ENCODE peak calls at places on chromosomes 12 and 14, in eight cellular contexts. One of them, this sample, is unnamed.

GRCh38 chr14:77903233-77903632 is 103.3 kb downstream of the ADCK1 start:
- DNase-seq in fibroblast of lung: peak; percentile 45
- DNase-seq in OCI-LY7: no peak
- DNase-seq in hepatocyte: no peak
- DNase-seq in natural killer cell: no peak
- DNase-seq in thyroid gland: no peak
- DNase-seq in CD4-positive, alpha-beta T cell: no peak
- DNase-seq in endothelial cell: no peak
- DNase-seq in this sample: no peak

GRCh38 chr12:53759261-53759660 is 7.5 kb upstream of the CISTR start:
- DNase-seq in fibroblast of lung: no peak
- DNase-seq in OCI-LY7: no peak
- DNase-seq in natural killer cell: no peak
- DNase-seq in hepatocyte: no peak
- DNase-seq in thyroid gland: no peak
- DNase-seq in CD4-positive, alpha-beta T cell: no peak
- DNase-seq in endothelial cell: no peak
- DNase-seq in this sample: no peak

GRCh38 chr14:105168979-105169507 is 467 bp upstream of the JAG2 start:
- DNase-seq in hepatocyte: peak; percentile 40
- DNase-seq in thyroid gland: no peak
- DNase-seq in endothelial cell: peak; percentile 88
- DNase-seq in OCI-LY7: peak; percentile 55
- DNase-seq in natural killer cell: peak; percentile 40
- DNase-seq in CD4-positive, alpha-beta T cell: peak; percentile 34
- DNase-seq in fibroblast of lung: no peak
- DNase-seq in this sample: no peak

GRCh38 chr12:129483494-129483893 is 420.3 kb downstream of the TMEM132D start:
- DNase-seq in CD4-positive, alpha-beta T cell: no peak
- DNase-seq in fibroblast of lung: no peak
- DNase-seq in endothelial cell: no peak
- DNase-seq in thyroid gland: no peak
- DNase-seq in OCI-LY7: no peak
- DNase-seq in hepatocyte: no peak
- DNase-seq in natural killer cell: no peak
- DNase-seq in this sample: no peak

GRCh38 chr14:104937694-104938365 is 13.2 kb downstream of the PLD4 start:
- DNase-seq in fibroblast of lung: no peak
- DNase-seq in OCI-LY7: no peak
- DNase-seq in CD4-positive, alpha-beta T cell: no peak
- DNase-seq in thyroid gland: no peak
- DNase-seq in hepatocyte: no peak
- DNase-seq in endothelial cell: no peak
- DNase-seq in natural killer cell: no peak
- DNase-seq in this sample: no peak

GRCh38 chr12:3453947-3454675 is 36.9 kb upstream of the PRMT8 start:
- DNase-seq in fibroblast of lung: peak; percentile 84
- DNase-seq in natural killer cell: no peak
- DNase-seq in thyroid gland: no peak
- DNase-seq in OCI-LY7: no peak
- DNase-seq in CD4-positive, alpha-beta T cell: no peak
- DNase-seq in hepatocyte: no peak
- DNase-seq in endothelial cell: no peak
- DNase-seq in this sample: peak; percentile 69

GRCh38 chr12:50246873-50247612 is 36.3 kb downstream of the LIMA1 start:
- DNase-seq in CD4-positive, alpha-beta T cell: no peak
- DNase-seq in hepatocyte: peak; percentile 65
- DNase-seq in thyroid gland: peak; percentile 60
- DNase-seq in natural killer cell: no peak
- DNase-seq in fibroblast of lung: peak; percentile 99
- DNase-seq in OCI-LY7: no peak
- DNase-seq in endothelial cell: no peak
- DNase-seq in this sample: peak; percentile 91

GRCh38 chr14:81164167-81164774 is 56.5 kb downstream of the GTF2A1 start:
- DNase-seq in thyroid gland: peak; percentile 90
- DNase-seq in endothelial cell: peak; percentile 69
- DNase-seq in CD4-positive, alpha-beta T cell: peak; percentile 3
- DNase-seq in OCI-LY7: peak; percentile 75
- DNase-seq in natural killer cell: no peak
- DNase-seq in fibroblast of lung: peak; percentile 75
- DNase-seq in hepatocyte: peak; percentile 73
- DNase-seq in this sample: peak; percentile 86

GRCh38 chr12:67042697-67043131 is 226.4 kb upstream of the CAND1 start:
- DNase-seq in thyroid gland: peak; percentile 11
- DNase-seq in endothelial cell: no peak
- DNase-seq in hepatocyte: peak; percentile 70
- DNase-seq in fibroblast of lung: peak; percentile 74
- DNase-seq in natural killer cell: no peak
- DNase-seq in CD4-positive, alpha-beta T cell: no peak
- DNase-seq in OCI-LY7: no peak
- DNase-seq in this sample: peak; percentile 22

GRCh38 chr12:85130631-85131030 is 94.5 kb downstream of the LRRIQ1 start:
- DNase-seq in hepatocyte: peak; percentile 6
- DNase-seq in endothelial cell: no peak
- DNase-seq in OCI-LY7: no peak
- DNase-seq in fibroblast of lung: peak; percentile 13
- DNase-seq in natural killer cell: no peak
- DNase-seq in thyroid gland: no peak
- DNase-seq in CD4-positive, alpha-beta T cell: no peak
- DNase-seq in this sample: peak; percentile 23

GRCh38 chr14:72503696-72504368 is 390.1 kb downstream of the DPF3 start:
- DNase-seq in fibroblast of lung: peak; percentile 65
- DNase-seq in natural killer cell: no peak
- DNase-seq in endothelial cell: no peak
- DNase-seq in OCI-LY7: no peak
- DNase-seq in hepatocyte: no peak
- DNase-seq in CD4-positive, alpha-beta T cell: no peak
- DNase-seq in thyroid gland: no peak
- DNase-seq in this sample: no peak

GRCh38 chr12:6604254-6605029 is 2.7 kb downstream of the CHD4 start:
- DNase-seq in thyroid gland: no peak
- DNase-seq in OCI-LY7: no peak
- DNase-seq in endothelial cell: no peak
- DNase-seq in fibroblast of lung: no peak
- DNase-seq in natural killer cell: no peak
- DNase-seq in hepatocyte: no peak
- DNase-seq in CD4-positive, alpha-beta T cell: no peak
- DNase-seq in this sample: no peak

GRCh38 chr12:6607751-6608591 is 792 bp upstream of the CHD4 start:
- DNase-seq in CD4-positive, alpha-beta T cell: peak; percentile 51
- DNase-seq in endothelial cell: no peak
- DNase-seq in fibroblast of lung: peak; percentile 48
- DNase-seq in OCI-LY7: peak; percentile 64
- DNase-seq in hepatocyte: peak; percentile 82
- DNase-seq in natural killer cell: peak; percentile 49
- DNase-seq in thyroid gland: peak; percentile 74
- DNase-seq in this sample: peak; percentile 49

GRCh38 chr12:6603095-6603567 is 4.0 kb downstream of the CHD4 start:
- DNase-seq in thyroid gland: peak; percentile 20
- DNase-seq in CD4-positive, alpha-beta T cell: peak; percentile 38
- DNase-seq in endothelial cell: no peak
- DNase-seq in hepatocyte: no peak
- DNase-seq in fibroblast of lung: peak; percentile 59
- DNase-seq in OCI-LY7: peak; percentile 37
- DNase-seq in natural killer cell: no peak
- DNase-seq in this sample: peak; percentile 55

GRCh38 chr12:6606331-6607131 is 648 bp downstream of the CHD4 start:
- DNase-seq in fibroblast of lung: peak; percentile 23
- DNase-seq in CD4-positive, alpha-beta T cell: peak; percentile 64
- DNase-seq in hepatocyte: peak; percentile 78
- DNase-seq in natural killer cell: peak; percentile 63
- DNase-seq in OCI-LY7: peak; percentile 78
- DNase-seq in endothelial cell: peak; percentile 72
- DNase-seq in thyroid gland: peak; percentile 82
- DNase-seq in this sample: peak; percentile 28

GRCh38 chr12:6605425-6606330 is 1.5 kb downstream of the CHD4 start:
- DNase-seq in OCI-LY7: peak; percentile 52
- DNase-seq in endothelial cell: peak; percentile 16
- DNase-seq in fibroblast of lung: peak; percentile 51
- DNase-seq in hepatocyte: no peak
- DNase-seq in natural killer cell: no peak
- DNase-seq in CD4-positive, alpha-beta T cell: peak; percentile 52
- DNase-seq in thyroid gland: peak; percentile 58
- DNase-seq in this sample: peak; percentile 47
- TF ChIP-seq CTCF in OCI-LY7: peak; percentile 49
- TF ChIP-seq CTCF in endothelial cell: no peak
- TF ChIP-seq CTCF in fibroblast of lung: no peak
- TF ChIP-seq CTCF in hepatocyte: peak; percentile 3
- TF ChIP-seq CTCF in natural killer cell: no peak
- TF ChIP-seq CTCF in CD4-positive, alpha-beta T cell: no peak
- TF ChIP-seq CTCF in thyroid gland: no peak
- TF ChIP-seq CTCF in this sample: no peak

DNA sequence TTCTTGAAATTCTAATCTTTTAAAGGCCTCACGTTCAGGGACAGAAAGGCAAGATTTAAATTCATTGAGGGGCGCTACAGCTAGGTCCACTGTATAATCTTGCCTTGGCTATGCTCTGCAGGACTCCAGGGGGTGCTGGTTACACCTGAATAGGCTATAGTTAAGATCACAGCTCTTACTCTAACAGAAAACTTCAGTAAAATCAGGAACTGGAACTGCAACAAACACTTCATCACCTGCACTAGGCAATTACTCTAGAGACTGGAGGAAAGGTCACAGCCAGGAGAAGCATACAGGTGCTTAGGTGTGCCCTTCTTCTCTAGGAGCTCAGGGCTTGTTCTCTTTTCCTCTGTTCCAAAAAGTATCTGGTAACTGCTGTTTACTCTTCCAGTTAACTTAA is 20.9 kb downstream of the SLCO1C1 start:
- DNase-seq in thyroid gland: no peak
- DNase-seq in hepatocyte: peak; percentile 13
- DNase-seq in natural killer cell: no peak
- DNase-seq in fibroblast of lung: no peak
- DNase-seq in OCI-LY7: peak; percentile 16
- DNase-seq in endothelial cell: no peak
- DNase-seq in CD4-positive, alpha-beta T cell: no peak
- DNase-seq in this sample: no peak
- TF ChIP-seq CTCF in thyroid gland: no peak
- TF ChIP-seq CTCF in hepatocyte: no peak
- TF ChIP-seq CTCF in natural killer cell: no peak
- TF ChIP-seq CTCF in fibroblast of lung: no peak
- TF ChIP-seq CTCF in OCI-LY7: peak; percentile 36
- TF ChIP-seq CTCF in endothelial cell: no peak
- TF ChIP-seq CTCF in CD4-positive, alpha-beta T cell: no peak
- TF ChIP-seq CTCF in this sample: no peak

GRCh38 chr12:116863275-116863767 is 17.9 kb downstream of the HRK start:
- DNase-seq in endothelial cell: peak; percentile 55
- DNase-seq in CD4-positive, alpha-beta T cell: no peak
- DNase-seq in thyroid gland: no peak
- DNase-seq in hepatocyte: peak; percentile 30
- DNase-seq in natural killer cell: no peak
- DNase-seq in fibroblast of lung: peak; percentile 51
- DNase-seq in OCI-LY7: peak; percentile 53
- DNase-seq in this sample: peak; percentile 55
- TF ChIP-seq CTCF in endothelial cell: peak; percentile 82
- TF ChIP-seq CTCF in CD4-positive, alpha-beta T cell: no peak
- TF ChIP-seq CTCF in thyroid gland: no peak
- TF ChIP-seq CTCF in hepatocyte: peak; percentile 24
- TF ChIP-seq CTCF in natural killer cell: peak; percentile 26
- TF ChIP-seq CTCF in fibroblast of lung: peak; percentile 63
- TF ChIP-seq CTCF in OCI-LY7: peak; percentile 98
- TF ChIP-seq CTCF in this sample: peak; percentile 65

GRCh38 chr12:120917748-120918147 is 13.6 kb upstream of the SPPL3 start:
- DNase-seq in endothelial cell: no peak
- DNase-seq in CD4-positive, alpha-beta T cell: no peak
- DNase-seq in thyroid gland: no peak
- DNase-seq in OCI-LY7: no peak
- DNase-seq in hepatocyte: no peak
- DNase-seq in natural killer cell: no peak
- DNase-seq in fibroblast of lung: no peak
- DNase-seq in this sample: no peak

GRCh38 chr12:120922279-120922678 is 18.1 kb upstream of the SPPL3 start:
- DNase-seq in natural killer cell: no peak
- DNase-seq in fibroblast of lung: no peak
- DNase-seq in endothelial cell: no peak
- DNase-seq in OCI-LY7: no peak
- DNase-seq in CD4-positive, alpha-beta T cell: no peak
- DNase-seq in hepatocyte: no peak
- DNase-seq in thyroid gland: no peak
- DNase-seq in this sample: no peak

GRCh38 chr12:120914794-120915193 is 10.6 kb upstream of the SPPL3 start:
- DNase-seq in thyroid gland: no peak
- DNase-seq in hepatocyte: no peak
- DNase-seq in CD4-positive, alpha-beta T cell: no peak
- DNase-seq in OCI-LY7: no peak
- DNase-seq in endothelial cell: no peak
- DNase-seq in natural killer cell: no peak
- DNase-seq in fibroblast of lung: no peak
- DNase-seq in this sample: no peak

GRCh38 chr12:120920178-120920577 is 16.0 kb upstream of the SPPL3 start:
- DNase-seq in hepatocyte: no peak
- DNase-seq in natural killer cell: no peak
- DNase-seq in CD4-positive, alpha-beta T cell: no peak
- DNase-seq in thyroid gland: no peak
- DNase-seq in OCI-LY7: no peak
- DNase-seq in endothelial cell: no peak
- DNase-seq in fibroblast of lung: peak; percentile 4
- DNase-seq in this sample: no peak

DNA sequence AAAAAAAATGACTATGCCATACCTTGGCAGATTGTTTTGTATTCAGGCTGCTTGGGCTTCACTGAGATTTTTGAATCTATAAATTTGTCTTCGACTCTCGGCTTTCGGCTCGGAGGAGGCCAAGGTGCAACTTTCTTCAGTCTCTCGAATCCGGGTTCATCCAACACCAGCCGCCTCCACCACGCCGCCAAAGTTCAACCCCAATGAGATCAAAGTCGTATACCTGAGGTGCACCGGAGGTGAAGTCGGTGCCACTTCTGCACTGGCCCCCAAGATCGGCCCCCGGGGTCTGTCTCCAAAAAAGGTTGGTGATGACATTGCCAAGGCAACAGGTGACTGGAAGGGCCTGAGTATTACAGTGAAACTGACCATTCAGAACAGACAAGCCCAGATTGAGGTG is 12.4 kb upstream of the SPPL3 start:
- DNase-seq in fibroblast of lung: no peak
- DNase-seq in CD4-positive, alpha-beta T cell: no peak
- DNase-seq in endothelial cell: no peak
- DNase-seq in hepatocyte: no peak
- DNase-seq in natural killer cell: no peak
- DNase-seq in thyroid gland: no peak
- DNase-seq in OCI-LY7: no peak
- DNase-seq in this sample: no peak
- TF ChIP-seq CTCF in fibroblast of lung: no peak
- TF ChIP-seq CTCF in CD4-positive, alpha-beta T cell: no peak
- TF ChIP-seq CTCF in endothelial cell: no peak
- TF ChIP-seq CTCF in hepatocyte: no peak
- TF ChIP-seq CTCF in natural killer cell: no peak
- TF ChIP-seq CTCF in thyroid gland: no peak
- TF ChIP-seq CTCF in OCI-LY7: no peak
- TF ChIP-seq CTCF in this sample: no peak